ENCODE peak calls at places on chromosomes 7 and 10, in five cellular contexts. A, H, U, F and B are unnamed samples.

GRCh38 chr10:86962981-86963310 is 4.5 kb downstream of the SNCG start:
- DNase-seq in A (no peak), H (peak), U (no peak), F (no peak), B (no peak)

GRCh38 chr10:86366033-86366901 is at the start of gene GRID1:
- DNase-seq in A (no peak), H (no peak), U (no peak), F (no peak), B (no peak)

GRCh38 chr10:33032354-33033254 is 74.6 kb upstream of the ITGB1 start:
- DNase-seq in A (no peak), H (no peak), U (no peak), F (no peak), B (no peak)

GRCh38 chr10:86585037-86585725 is 63.6 kb upstream of the WAPL start:
- DNase-seq in A (peak), H (peak), U (peak), F (peak), B (peak)

GRCh38 chr7:135795846-135796570 is 47.4 kb upstream of the FAM180A start:
- DNase-seq in A (no peak), H (no peak), U (no peak), F (no peak), B (no peak)

GRCh38 chr7:157255201-157255606 is 81.6 kb upstream of the DNAJB6 start:
- DNase-seq in A (no peak), H (no peak), U (no peak), F (no peak), B (no peak)

GRCh38 chr10:271201-271600 is 135.9 kb downstream of the ZMYND11 start:
- DNase-seq in A (no peak), H (no peak), U (no peak), F (no peak), B (no peak)

GRCh38 chr7:130009848-130010688 is 41.1 kb downstream of the ZC3HC1 start:
- DNase-seq in A (peak), H (no peak), U (no peak), F (no peak), B (no peak)

GRCh38 chr10:26938578-26938977 is 77.8 kb upstream of the ABI1 start:
- DNase-seq in A (no peak), H (no peak), U (no peak), F (no peak), B (no peak)

GRCh38 chr10:125142946-125143345 is 17.4 kb downstream of the CTBP2 start:
- DNase-seq in A (no peak), H (no peak), U (no peak), F (no peak), B (no peak)

GRCh38 chr7:102287082-102287464 is 405 bp downstream of the SH2B2 start:
- DNase-seq in A (no peak), H (no peak), U (no peak), F (no peak), B (no peak)

GRCh38 chr10:4646546-4646945 is 179.5 kb upstream of the AKR1E2 start:
- DNase-seq in A (no peak), H (no peak), U (no peak), F (no peak), B (no peak)

GRCh38 chr7:73602721-73603651 is 21.3 kb downstream of the MLXIPL start:
- DNase-seq in A (no peak), H (no peak), U (no peak), F (no peak), B (no peak)

GRCh38 chr7:12475362-12476063 is 71.8 kb upstream of the VWDE start:
- DNase-seq in A (peak), H (no peak), U (no peak), F (no peak), B (no peak)

GRCh38 chr10:30528427-30528782 is 94.4 kb downstream of the MAP3K8 start:
- DNase-seq in A (no peak), H (no peak), U (no peak), F (no peak), B (no peak)

GRCh38 chr10:71075066-71075758 is 137.2 kb upstream of the UNC5B start:
- DNase-seq in A (peak), H (peak), U (no peak), F (no peak), B (no peak)

GRCh38 chr10:133347636-133348517 is 704 bp downstream of the PRAP1 start:
- DNase-seq in A (no peak), H (no peak), U (no peak), F (no peak), B (no peak)

GRCh38 chr7:152924238-152924637 is 164.7 kb downstream of the ACTR3B start:
- DNase-seq in A (no peak), H (no peak), U (no peak), F (no peak), B (no peak)

GRCh38 chr7:116876664-116877442 is 14.5 kb downstream of the CAPZA2 start:
- DNase-seq in A (peak), H (no peak), U (no peak), F (no peak), B (no peak)